ENCODE peak calls at places on chromosomes 13 and 19, in five cellular contexts. One of them, this sample, is unnamed.
A peak's percentile ranks its signal among the peaks of the same experiment; 100 is the strongest.

GRCh38 chr19:46372901-46373572 is 26.1 kb downstream of the PPP5C start:
- DNase-seq in neural progenitor cell: peak; percentile 59
- DNase-seq in PC-9: peak; percentile 47
- DNase-seq in PC-3: peak; percentile 5
- DNase-seq in OCI-LY7: no peak
- DNase-seq in this sample: peak; percentile 46

GRCh38 chr19:46428278-46429141 is at the start of gene PNMA8C:
- DNase-seq in PC-9: peak; percentile 42
- DNase-seq in PC-3: no peak
- DNase-seq in neural progenitor cell: peak; percentile 97
- DNase-seq in OCI-LY7: peak; percentile 87
- DNase-seq in this sample: no peak

GRCh38 chr19:3285647-3286176 is 61.3 kb downstream of the CELF5 start:
- DNase-seq in neural progenitor cell: no peak
- DNase-seq in PC-3: no peak
- DNase-seq in OCI-LY7: no peak
- DNase-seq in PC-9: no peak
- DNase-seq in this sample: no peak

GRCh38 chr13:114088863-114089262 is 43.6 kb downstream of the RASA3 start:
- DNase-seq in PC-9: no peak
- DNase-seq in neural progenitor cell: no peak
- DNase-seq in PC-3: no peak
- DNase-seq in OCI-LY7: no peak
- DNase-seq in this sample: no peak

GRCh38 chr13:23715762-23716235 is 145.6 kb downstream of the TNFRSF19 start:
- DNase-seq in PC-3: peak; percentile 78
- DNase-seq in PC-9: no peak
- DNase-seq in OCI-LY7: peak; percentile 26
- DNase-seq in neural progenitor cell: no peak
- DNase-seq in this sample: no peak

GRCh38 chr13:59766236-59766635 is 397.5 kb downstream of the DIAPH3 start:
- DNase-seq in neural progenitor cell: no peak
- DNase-seq in OCI-LY7: no peak
- DNase-seq in PC-9: no peak
- DNase-seq in PC-3: no peak
- DNase-seq in this sample: no peak

GRCh38 chr13:100542546-100543156 is 45.9 kb downstream of the GGACT start:
- DNase-seq in PC-3: peak; percentile 66
- DNase-seq in OCI-LY7: peak; percentile 45
- DNase-seq in PC-9: peak; percentile 4
- DNase-seq in neural progenitor cell: no peak
- DNase-seq in this sample: no peak

GRCh38 chr19:55700813-55701212 is 25.8 kb downstream of the EPN1 start:
- DNase-seq in OCI-LY7: no peak
- DNase-seq in PC-9: no peak
- DNase-seq in PC-3: no peak
- DNase-seq in neural progenitor cell: no peak
- DNase-seq in this sample: no peak

GRCh38 chr13:109400192-109400591 is 386.2 kb downstream of the IRS2 start:
- DNase-seq in PC-9: no peak
- DNase-seq in OCI-LY7: no peak
- DNase-seq in PC-3: no peak
- DNase-seq in neural progenitor cell: no peak
- DNase-seq in this sample: no peak

GRCh38 chr13:33782631-33783030 is 35.3 kb upstream of the RFC3 start:
- DNase-seq in OCI-LY7: no peak
- DNase-seq in neural progenitor cell: no peak
- DNase-seq in PC-3: no peak
- DNase-seq in PC-9: no peak
- DNase-seq in this sample: no peak

GRCh38 chr19:33905937-33906577 is 109.4 kb downstream of the KCTD15 start:
- DNase-seq in neural progenitor cell: peak; percentile 77
- DNase-seq in PC-3: peak; percentile 57
- DNase-seq in PC-9: peak; percentile 53
- DNase-seq in OCI-LY7: no peak
- DNase-seq in this sample: peak; percentile 26

GRCh38 chr19:30555075-30555787 is 183.0 kb downstream of the ZNF536 start:
- DNase-seq in OCI-LY7: no peak
- DNase-seq in neural progenitor cell: no peak
- DNase-seq in PC-9: no peak
- DNase-seq in PC-3: no peak
- DNase-seq in this sample: no peak

GRCh38 chr19:6891761-6892385 is 4.5 kb downstream of the ADGRE1 start:
- DNase-seq in neural progenitor cell: no peak
- DNase-seq in PC-3: no peak
- DNase-seq in PC-9: no peak
- DNase-seq in OCI-LY7: peak; percentile 37
- DNase-seq in this sample: no peak

GRCh38 chr13:91298060-91298459 is 49.4 kb upstream of the MIR17HG start:
- DNase-seq in neural progenitor cell: no peak
- DNase-seq in PC-3: no peak
- DNase-seq in PC-9: no peak
- DNase-seq in OCI-LY7: no peak
- DNase-seq in this sample: no peak

GRCh38 chr13:75383064-75383715 is 98.8 kb downstream of the TBC1D4 start:
- DNase-seq in OCI-LY7: no peak
- DNase-seq in PC-3: no peak
- DNase-seq in neural progenitor cell: no peak
- DNase-seq in PC-9: no peak
- DNase-seq in this sample: no peak

GRCh38 chr19:9052894-9053293 is 34.0 kb upstream of the OR1M1 start:
- DNase-seq in OCI-LY7: no peak
- DNase-seq in neural progenitor cell: no peak
- DNase-seq in PC-3: no peak
- DNase-seq in PC-9: no peak
- DNase-seq in this sample: no peak
- H3K4me3 ChIP-seq in OCI-LY7: no peak overlapping the region
- H3K4me3 ChIP-seq in neural progenitor cell: no peak overlapping the region
- H3K4me3 ChIP-seq in PC-3: no peak overlapping the region
- H3K4me3 ChIP-seq in PC-9: no peak overlapping the region
- H3K4me3 ChIP-seq in this sample: no peak overlapping the region

GRCh38 chr13:38688674-38689073 is 1.8 kb downstream of the FREM2 start:
- DNase-seq in neural progenitor cell: no peak
- DNase-seq in PC-3: no peak
- DNase-seq in PC-9: no peak
- DNase-seq in OCI-LY7: no peak
- DNase-seq in this sample: no peak

GRCh38 chr13:38687246-38688229 is 661 bp downstream of the FREM2 start:
- DNase-seq in neural progenitor cell: peak; percentile 68
- DNase-seq in OCI-LY7: no peak
- DNase-seq in PC-9: peak; percentile 7
- DNase-seq in PC-3: no peak
- DNase-seq in this sample: no peak

GRCh38 chr13:38685974-38686571 is 804 bp upstream of the FREM2 start:
- DNase-seq in PC-9: peak; percentile 53
- DNase-seq in OCI-LY7: no peak
- DNase-seq in PC-3: peak; percentile 26
- DNase-seq in neural progenitor cell: peak; percentile 83
- DNase-seq in this sample: no peak

GRCh38 chr13:38684714-38685113 is 2.2 kb upstream of the FREM2 start:
- DNase-seq in PC-9: no peak
- DNase-seq in neural progenitor cell: no peak
- DNase-seq in PC-3: no peak
- DNase-seq in OCI-LY7: no peak
- DNase-seq in this sample: no peak

DNA sequence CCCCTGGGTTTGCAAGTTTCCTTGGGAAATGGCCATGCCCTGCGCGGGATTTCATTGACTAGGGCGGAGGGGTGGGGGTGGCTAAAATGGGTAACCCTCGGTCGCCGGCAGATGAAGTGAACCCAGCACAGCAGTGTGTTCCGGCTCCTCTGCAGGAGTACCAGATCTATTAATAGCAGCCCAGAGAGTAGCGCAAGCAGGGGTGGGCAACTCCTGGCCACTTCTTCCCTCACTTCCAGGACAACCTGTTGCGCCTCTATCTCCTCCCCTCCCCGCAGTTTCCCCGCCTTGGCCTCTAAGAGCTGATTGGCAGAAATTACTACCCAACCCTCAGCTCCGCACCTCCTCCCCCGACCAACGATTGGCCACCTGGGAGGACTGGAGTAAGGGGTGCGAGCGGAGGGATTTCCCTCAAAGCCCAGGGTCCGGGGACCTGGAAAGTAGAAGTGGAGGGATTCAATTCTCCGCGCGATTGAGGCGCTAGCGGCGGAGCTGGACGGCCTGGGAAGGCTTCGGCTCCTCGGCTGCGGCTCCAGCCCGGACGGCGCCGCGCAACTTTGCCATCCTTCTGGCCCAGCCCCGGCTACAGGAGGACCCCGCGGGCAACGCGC is at the start of gene FREM2:
- DNase-seq in neural progenitor cell: peak; percentile 97
- DNase-seq in OCI-LY7: no peak
- DNase-seq in PC-9: peak; percentile 51
- DNase-seq in PC-3: peak; percentile 15
- DNase-seq in this sample: no peak
- H3K4me2 ChIP-seq in neural progenitor cell: peak within 1 kb of the TSS; percentile 96
- H3K4me2 ChIP-seq in OCI-LY7: no peak within 1 kb of the TSS
- H3K4me2 ChIP-seq in PC-9: peak within 1 kb of the TSS; percentile 78
- H3K4me2 ChIP-seq in PC-3: peak within 1 kb of the TSS; percentile 64
- H3K4me2 ChIP-seq in this sample: peak within 1 kb of the TSS; percentile 94

GRCh38 chr19:14526423-14526822 is 3.0 kb upstream of the TECR start:
- DNase-seq in PC-9: no peak
- DNase-seq in PC-3: no peak
- DNase-seq in neural progenitor cell: no peak
- DNase-seq in OCI-LY7: no peak
- DNase-seq in this sample: no peak
- H3K27ac ChIP-seq in PC-9: no peak overlapping the region
- H3K27ac ChIP-seq in PC-3: no peak overlapping the region
- H3K27ac ChIP-seq in neural progenitor cell: no peak overlapping the region
- H3K27ac ChIP-seq in OCI-LY7: no peak overlapping the region
- H3K27ac ChIP-seq in this sample: peak overlapping the region; percentile 99

DNA sequence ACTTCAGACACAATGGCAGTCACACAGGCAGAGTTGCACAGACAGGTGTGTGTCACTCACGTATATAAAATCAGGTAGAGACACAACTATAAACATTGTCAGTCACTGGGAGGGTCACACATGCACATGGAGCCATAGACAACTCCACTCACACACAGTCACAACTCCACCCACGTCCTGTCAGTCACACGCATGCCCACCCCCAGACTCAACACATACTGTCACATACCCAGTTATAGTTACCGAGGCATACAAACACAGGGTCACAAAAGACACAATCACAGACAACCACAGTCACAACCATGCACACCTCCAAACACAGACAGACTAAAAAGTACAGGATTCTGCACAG is 1.5 kb downstream of the NUMBL start:
- DNase-seq in PC-9: no peak
- DNase-seq in PC-3: no peak
- DNase-seq in OCI-LY7: no peak
- DNase-seq in neural progenitor cell: no peak
- DNase-seq in this sample: no peak
- H3K4me3 ChIP-seq in PC-9: no peak overlapping the region
- H3K4me3 ChIP-seq in PC-3: peak overlapping the region; percentile 81
- H3K4me3 ChIP-seq in OCI-LY7: no peak overlapping the region
- H3K4me3 ChIP-seq in neural progenitor cell: peak overlapping the region; percentile 76
- H3K4me3 ChIP-seq in this sample: no peak overlapping the region

GRCh38 chr19:38385804-38386257 is 2.0 kb downstream of the GGN start:
- DNase-seq in PC-3: no peak
- DNase-seq in OCI-LY7: no peak
- DNase-seq in neural progenitor cell: peak; percentile 27
- DNase-seq in PC-9: no peak
- DNase-seq in this sample: no peak
- H3K4me2 ChIP-seq in PC-3: no peak overlapping the region
- H3K4me2 ChIP-seq in OCI-LY7: no peak overlapping the region
- H3K4me2 ChIP-seq in neural progenitor cell: peak overlapping the region; percentile 73
- H3K4me2 ChIP-seq in PC-9: no peak overlapping the region
- H3K4me2 ChIP-seq in this sample: no peak overlapping the region

GRCh38 chr13:99075268-99076191 is 97.7 kb upstream of the DOCK9 start:
- DNase-seq in neural progenitor cell: no peak
- DNase-seq in PC-9: no peak
- DNase-seq in OCI-LY7: peak; percentile 50
- DNase-seq in PC-3: no peak
- DNase-seq in this sample: no peak
- H3K27ac ChIP-seq in neural progenitor cell: no peak overlapping the region
- H3K27ac ChIP-seq in PC-9: no peak overlapping the region
- H3K27ac ChIP-seq in OCI-LY7: peak overlapping the region; percentile 66
- H3K27ac ChIP-seq in PC-3: no peak overlapping the region
- H3K27ac ChIP-seq in this sample: no peak overlapping the region

GRCh38 chr13:36297259-36297599 is 385 bp downstream of the CCDC169 start:
- DNase-seq in PC-3: peak; percentile 15
- DNase-seq in neural progenitor cell: no peak
- DNase-seq in OCI-LY7: no peak
- DNase-seq in PC-9: no peak
- DNase-seq in this sample: no peak
- H3K4me3 ChIP-seq in PC-3: peak overlapping the region; percentile 72
- H3K4me3 ChIP-seq in neural progenitor cell: peak overlapping the region; percentile 51
- H3K4me3 ChIP-seq in OCI-LY7: no peak overlapping the region
- H3K4me3 ChIP-seq in PC-9: peak overlapping the region; percentile 61
- H3K4me3 ChIP-seq in this sample: peak overlapping the region; percentile 66

DNA sequence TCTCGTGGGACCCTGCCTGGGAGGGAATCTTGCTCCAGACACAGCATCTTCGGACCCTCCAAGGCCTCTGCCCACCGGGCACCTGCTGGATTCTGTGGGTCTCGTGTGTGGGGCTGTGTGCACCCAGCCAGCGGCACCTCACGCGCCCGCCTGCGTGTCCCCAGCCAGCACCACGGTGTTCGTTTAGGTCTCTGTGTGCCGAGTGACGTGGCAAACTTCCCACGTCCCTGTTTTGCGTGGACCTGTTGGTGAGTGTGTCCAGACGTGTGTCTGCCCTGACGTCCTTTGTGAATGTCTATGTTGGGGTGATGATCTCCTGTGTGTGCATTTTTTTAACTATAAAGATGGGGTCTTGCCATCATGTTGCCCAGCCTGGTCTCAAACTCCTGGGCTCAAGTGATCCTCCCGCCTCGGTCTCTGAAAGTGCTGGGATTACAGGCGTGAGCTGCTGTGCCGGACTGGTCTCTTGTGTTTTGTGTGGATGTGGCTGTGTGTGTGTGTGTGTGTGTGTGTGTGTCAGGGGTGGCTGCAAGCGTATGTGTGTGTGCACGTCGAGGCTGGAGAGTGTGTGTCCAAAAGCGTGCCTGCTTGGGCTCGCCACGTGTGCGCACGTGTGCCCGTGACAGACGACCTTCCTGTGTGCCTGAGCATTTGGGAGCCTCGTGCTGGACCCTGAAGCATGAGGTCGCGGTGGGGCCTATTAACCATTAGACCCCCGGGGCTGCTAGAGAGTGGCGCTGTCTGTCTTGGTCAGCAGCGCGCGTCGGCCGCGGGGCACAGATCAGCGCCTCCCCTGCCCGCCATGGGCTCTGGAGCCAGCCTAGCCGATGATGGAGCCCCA is 15.7 kb downstream of the ARID3A start:
- DNase-seq in neural progenitor cell: no peak
- DNase-seq in PC-9: no peak
- DNase-seq in OCI-LY7: no peak
- DNase-seq in PC-3: no peak
- DNase-seq in this sample: no peak
- H3K4me2 ChIP-seq in neural progenitor cell: no peak overlapping the region
- H3K4me2 ChIP-seq in PC-9: peak overlapping the region; percentile 77
- H3K4me2 ChIP-seq in OCI-LY7: no peak overlapping the region
- H3K4me2 ChIP-seq in PC-3: peak overlapping the region; percentile 85
- H3K4me2 ChIP-seq in this sample: peak overlapping the region; percentile 76